ENCODE peak calls at places on chromosomes 7 and 10, in ten cellular contexts. I, P, G, A, R, D, Z, Q, Y and B are unnamed samples.

GRCh38 chr10:113957013-113957412 is 86.7 kb upstream of the ADRB1 start:
- DNase-seq in I (no peak), P (no peak), G (no peak), A (no peak), R (no peak), D (no peak), Z (no peak), Q (peak; percentile 76), Y (no peak), B (no peak)

GRCh38 chr7:140537750-140538482 is 58.6 kb upstream of the MKRN1 start:
- DNase-seq in I (no peak), P (no peak), G (no peak), A (no peak), R (no peak), D (no peak), Z (no peak), Q (no peak), Y (no peak), B (no peak)

GRCh38 chr7:6012355-6013104 is 3.5 kb downstream of the AIMP2 start:
- DNase-seq in I (peak; percentile 68), P (no peak), G (no peak), A (no peak), R (no peak), D (no peak), Z (no peak), Q (peak; percentile 68), Y (no peak), B (no peak)

GRCh38 chr10:43362191-43362839 is 9.1 kb upstream of the FXYD4 start:
- DNase-seq in I (peak; percentile 98), P (peak; percentile 87), G (peak; percentile 96), A (peak; percentile 99), R (peak; percentile 30), D (peak; percentile 91), Z (no peak), Q (peak; percentile 81), Y (no peak), B (peak; percentile 99)

GRCh38 chr10:125672884-125673283 is 10.1 kb downstream of the TEX36 start:
- DNase-seq in I (no peak), P (no peak), G (no peak), A (no peak), R (no peak), D (no peak), Z (no peak), Q (no peak), Y (no peak), B (no peak)

GRCh38 chr10:4241724-4242345 is 456.8 kb upstream of the KLF6 start:
- DNase-seq in I (no peak), P (no peak), G (peak; percentile 75), A (no peak), R (peak; percentile 97), D (peak; percentile 52), Z (no peak), Q (peak; percentile 100), Y (peak; percentile 81), B (no peak)

GRCh38 chr7:44914992-44915607 is 29.8 kb upstream of the PURB start:
- DNase-seq in I (no peak), P (no peak), G (no peak), A (peak; percentile 73), R (no peak), D (no peak), Z (peak; percentile 48), Q (no peak), Y (no peak), B (peak; percentile 85)

GRCh38 chr7:105298439-105298894 is 90.3 kb downstream of the SRPK2 start:
- DNase-seq in I (no peak), P (no peak), G (peak; percentile 18), A (no peak), R (no peak), D (no peak), Z (no peak), Q (no peak), Y (no peak), B (peak; percentile 33)

GRCh38 chr7:76220185-76221057 is 18.7 kb downstream of the SRRM3 start:
- DNase-seq in I (no peak), P (no peak), G (peak; percentile 81), A (no peak), R (no peak), D (no peak), Z (peak; percentile 35), Q (peak; percentile 55), Y (peak; percentile 65), B (no peak)

GRCh38 chr10:80487791-80488538 is 33.9 kb downstream of the TSPAN14 start:
- DNase-seq in I (no peak), P (peak; percentile 61), G (no peak), A (peak; percentile 65), R (no peak), D (no peak), Z (peak; percentile 72), Q (no peak), Y (no peak), B (peak; percentile 88)

GRCh38 chr7:69906309-69906995 is 308.2 kb downstream of the AUTS2 start:
- DNase-seq in I (no peak), P (no peak), G (no peak), A (peak; percentile 12), R (no peak), D (no peak), Z (peak; percentile 11), Q (no peak), Y (peak; percentile 14), B (no peak)